ENCODE peak calls at places on chromosome 6, in seven cellular contexts. N is ovary, X is NCI-H1105, V is COR-L47, G is NCI-H1417, L is iris pigment epithelial cell, H is endothelial cell. Q is an unnamed sample.
A peak's percentile ranks its signal among the peaks of the same experiment; 100 is the strongest.

GRCh38 chr6:128739112-128739511 is 143.8 kb upstream of the LAMA2 start:
- DNase-seq in H (no peak), L (no peak), N (no peak), X (no peak), V (no peak), G (no peak), Q (no peak)

GRCh38 chr6:150204705-150205472 is 62.0 kb downstream of the PPP1R14C start:
- DNase-seq in V (no peak), L (no peak), H (no peak), X (no peak), G (no peak), N (no peak), Q (no peak)

GRCh38 chr6:114135348-114136002 is 164.5 kb upstream of the HDAC2 start:
- DNase-seq in H (no peak), G (no peak), N (no peak), V (no peak), X (no peak), L (no peak), Q (no peak)

GRCh38 chr6:15499591-15499990 is 163.2 kb downstream of the DTNBP1 start:
- DNase-seq in G (no peak), L (no peak), H (no peak), X (no peak), N (no peak), V (no peak), Q (no peak)

GRCh38 chr6:5025911-5026819 is 22.3 kb upstream of the RPP40 start:
- DNase-seq in H (peak; percentile 63), L (peak; percentile 38), V (peak; percentile 9), G (peak; percentile 77), N (peak; percentile 70), X (peak; percentile 67), Q (peak; percentile 44)

GRCh38 chr6:87697581-87698552 is 4.2 kb downstream of the AKIRIN2 start:
- DNase-seq in G (peak; percentile 10), L (peak; percentile 91), V (peak; percentile 3), X (peak; percentile 45), H (no peak), N (no peak), Q (no peak)

GRCh38 chr6:99187429-99187828 is 162.0 kb downstream of the FAXC start:
- DNase-seq in V (no peak), X (peak; percentile 21), H (no peak), G (peak; percentile 51), L (peak; percentile 5), N (no peak), Q (no peak)

GRCh38 chr6:166307082-166307980 is 861 bp downstream of the PRR18 start:
- DNase-seq in H (peak; percentile 41), N (no peak), G (peak; percentile 76), L (no peak), V (peak; percentile 5), X (no peak), Q (no peak)

GRCh38 chr6:118216751-118217150 is 309.7 kb downstream of the SLC35F1 start:
- DNase-seq in L (no peak), N (no peak), X (no peak), H (no peak), V (no peak), G (no peak), Q (no peak)

GRCh38 chr6:156650896-156651295 is 126.3 kb upstream of the ARID1B start:
- DNase-seq in V (no peak), H (no peak), L (no peak), N (no peak), X (no peak), G (no peak), Q (no peak)

GRCh38 chr6:113364781-113365545 is 492.2 kb upstream of the MARCKS start:
- DNase-seq in N (no peak), X (no peak), L (peak; percentile 51), V (no peak), H (no peak), G (no peak), Q (peak; percentile 18)

GRCh38 chr6:42313038-42313437 is 95.4 kb upstream of the MRPS10 start:
- DNase-seq in V (no peak), L (peak; percentile 85), X (no peak), H (no peak), N (no peak), G (no peak), Q (no peak)

GRCh38 chr6:107304421-107305025 is 154.8 kb downstream of the PDSS2 start:
- DNase-seq in G (no peak), X (no peak), H (no peak), N (no peak), L (peak; percentile 43), V (no peak), Q (no peak)

GRCh38 chr6:82408952-82409421 is 45.4 kb downstream of the TPBG start:
- DNase-seq in L (peak; percentile 89), H (no peak), V (no peak), G (no peak), X (no peak), N (no peak), Q (no peak)

GRCh38 chr6:12637960-12638641 is 78.5 kb upstream of the PHACTR1 start:
- DNase-seq in N (no peak), X (peak; percentile 11), V (peak; percentile 32), L (peak; percentile 49), H (peak; percentile 66), G (peak; percentile 78), Q (peak; percentile 56)

GRCh38 chr6:125230674-125231073 is 71.1 kb downstream of the HDDC2 start:
- DNase-seq in V (no peak), G (no peak), X (no peak), L (no peak), H (no peak), N (no peak), Q (no peak)

GRCh38 chr6:157528931-157529653 is 148.1 kb downstream of the ZDHHC14 start:
- DNase-seq in G (peak; percentile 54), N (no peak), X (no peak), V (no peak), L (peak; percentile 73), H (no peak), Q (no peak)

GRCh38 chr6:150409576-150410066 is 40.8 kb downstream of the IYD start:
- DNase-seq in H (no peak), L (no peak), X (peak; percentile 74), G (peak; percentile 87), V (no peak), N (peak; percentile 62), Q (peak; percentile 40)

GRCh38 chr6:39189915-39190544 is 39.2 kb downstream of the KCNK5 start:
- DNase-seq in H (peak; percentile 71), N (peak; percentile 40), L (peak; percentile 12), X (no peak), G (peak; percentile 2), V (no peak), Q (peak; percentile 17)

GRCh38 chr6:125781307-125781868 is 9.4 kb upstream of the NCOA7 start:
- DNase-seq in G (peak; percentile 79), H (no peak), N (no peak), V (peak; percentile 4), L (peak; percentile 43), X (peak; percentile 54), Q (no peak)

GRCh38 chr6:122476131-122476530 is 4.5 kb upstream of the SERINC1 start:
- DNase-seq in V (peak; percentile 15), L (peak; percentile 25), X (no peak), G (peak; percentile 39), H (no peak), N (no peak), Q (peak; percentile 3)

GRCh38 chr6:158060447-158061360 is 79.0 kb downstream of the SYNJ2 start:
- DNase-seq in N (peak; percentile 75), L (peak; percentile 89), V (peak; percentile 36), H (peak; percentile 53), X (peak; percentile 83), G (peak; percentile 82), Q (peak; percentile 94)

GRCh38 chr6:135481786-135482369 is 15.7 kb downstream of the AHI1 start:
- DNase-seq in V (no peak), G (peak; percentile 45), H (no peak), X (no peak), L (no peak), N (no peak), Q (no peak)

GRCh38 chr6:2940010-2940850 is 31.1 kb downstream of the SERPINB6 start:
- DNase-seq in V (no peak), X (no peak), G (no peak), N (no peak), H (no peak), L (no peak), Q (no peak)

GRCh38 chr6:53067307-53067706 is 2.1 kb downstream of the FBXO9 start:
- DNase-seq in G (no peak), V (no peak), L (peak; percentile 50), N (no peak), H (no peak), X (no peak), Q (no peak)

GRCh38 chr6:39905640-39905975 is 28.7 kb downstream of the MOCS1 start:
- DNase-seq in L (no peak), G (no peak), V (no peak), H (no peak), X (no peak), N (no peak), Q (no peak)

GRCh38 chr6:108947114-108947854 is 99.1 kb downstream of the ARMC2 start:
- DNase-seq in X (no peak), H (no peak), G (peak; percentile 77), V (no peak), L (peak; percentile 100), N (no peak), Q (peak; percentile 83)

GRCh38 chr6:117908246-117909107 is 1.4 kb downstream of the SLC35F1 start:
- DNase-seq in N (no peak), X (no peak), H (peak; percentile 12), V (no peak), L (no peak), G (peak; percentile 40), Q (no peak)

Q was measured in NCI-H2029.